ENCODE peak calls at places on chromosomes 2 and 18, in six cellular contexts. One of them, this sample, is unnamed.

GRCh38 chr2:104321800-104322164 is 532.1 kb upstream of the POU3F3 start:
- DNase-seq in T follicular helper cell: no peak
- DNase-seq in NCI-H2171: no peak
- DNase-seq in kidney tubule cell: no peak
- DNase-seq in activated T-cell treated with anti-CD3 and anti-CD28 coated beads for 24 hours: no peak
- DNase-seq in nephron progenitor cell: peak
- DNase-seq in this sample: no peak

GRCh38 chr2:105926960-105927678 is 182.4 kb downstream of the NCK2 start:
- DNase-seq in T follicular helper cell: peak
- DNase-seq in NCI-H2171: no peak
- DNase-seq in kidney tubule cell: no peak
- DNase-seq in activated T-cell treated with anti-CD3 and anti-CD28 coated beads for 24 hours: peak
- DNase-seq in nephron progenitor cell: no peak
- DNase-seq in this sample: peak

GRCh38 chr2:165173215-165173614 is 30.6 kb downstream of the SCN3A start:
- DNase-seq in T follicular helper cell: no peak
- DNase-seq in NCI-H2171: no peak
- DNase-seq in kidney tubule cell: no peak
- DNase-seq in activated T-cell treated with anti-CD3 and anti-CD28 coated beads for 24 hours: no peak
- DNase-seq in nephron progenitor cell: no peak
- DNase-seq in this sample: no peak

GRCh38 chr2:197599285-197599965 is 76.0 kb downstream of the RFTN2 start:
- DNase-seq in T follicular helper cell: peak
- DNase-seq in NCI-H2171: peak
- DNase-seq in kidney tubule cell: peak
- DNase-seq in activated T-cell treated with anti-CD3 and anti-CD28 coated beads for 24 hours: no peak
- DNase-seq in nephron progenitor cell: no peak
- DNase-seq in this sample: no peak

GRCh38 chr2:20925265-20925889 is 102.5 kb upstream of the LDAH start:
- DNase-seq in T follicular helper cell: no peak
- DNase-seq in NCI-H2171: no peak
- DNase-seq in kidney tubule cell: peak
- DNase-seq in activated T-cell treated with anti-CD3 and anti-CD28 coated beads for 24 hours: no peak
- DNase-seq in nephron progenitor cell: peak
- DNase-seq in this sample: no peak

GRCh38 chr18:13266208-13267100 is 47.9 kb downstream of the LDLRAD4 start:
- DNase-seq in T follicular helper cell: no peak
- DNase-seq in NCI-H2171: no peak
- DNase-seq in kidney tubule cell: no peak
- DNase-seq in activated T-cell treated with anti-CD3 and anti-CD28 coated beads for 24 hours: no peak
- DNase-seq in nephron progenitor cell: no peak
- DNase-seq in this sample: no peak

GRCh38 chr2:54605836-54606235 is 117.6 kb upstream of the EML6 start:
- DNase-seq in T follicular helper cell: no peak
- DNase-seq in NCI-H2171: no peak
- DNase-seq in kidney tubule cell: peak
- DNase-seq in activated T-cell treated with anti-CD3 and anti-CD28 coated beads for 24 hours: no peak
- DNase-seq in nephron progenitor cell: no peak
- DNase-seq in this sample: no peak

GRCh38 chr18:59087391-59087790 is 52.3 kb upstream of the SEC11C start:
- DNase-seq in T follicular helper cell: peak
- DNase-seq in NCI-H2171: no peak
- DNase-seq in kidney tubule cell: peak
- DNase-seq in activated T-cell treated with anti-CD3 and anti-CD28 coated beads for 24 hours: no peak
- DNase-seq in nephron progenitor cell: no peak
- DNase-seq in this sample: no peak

GRCh38 chr2:204869142-204869823 is 324.0 kb downstream of the PARD3B start:
- DNase-seq in T follicular helper cell: no peak
- DNase-seq in NCI-H2171: no peak
- DNase-seq in kidney tubule cell: no peak
- DNase-seq in activated T-cell treated with anti-CD3 and anti-CD28 coated beads for 24 hours: no peak
- DNase-seq in nephron progenitor cell: no peak
- DNase-seq in this sample: no peak

GRCh38 chr2:133747965-133748700 is 179.9 kb upstream of the NCKAP5 start:
- DNase-seq in T follicular helper cell: no peak
- DNase-seq in NCI-H2171: no peak
- DNase-seq in kidney tubule cell: no peak
- DNase-seq in activated T-cell treated with anti-CD3 and anti-CD28 coated beads for 24 hours: no peak
- DNase-seq in nephron progenitor cell: no peak
- DNase-seq in this sample: no peak

GRCh38 chr2:212831671-212832199 is 293.1 kb upstream of the ERBB4 start:
- DNase-seq in T follicular helper cell: no peak
- DNase-seq in NCI-H2171: no peak
- DNase-seq in kidney tubule cell: no peak
- DNase-seq in activated T-cell treated with anti-CD3 and anti-CD28 coated beads for 24 hours: no peak
- DNase-seq in nephron progenitor cell: no peak
- DNase-seq in this sample: no peak

GRCh38 chr18:65436430-65436829 is 314.4 kb upstream of the CDH7 start:
- DNase-seq in T follicular helper cell: no peak
- DNase-seq in NCI-H2171: no peak
- DNase-seq in kidney tubule cell: no peak
- DNase-seq in activated T-cell treated with anti-CD3 and anti-CD28 coated beads for 24 hours: no peak
- DNase-seq in nephron progenitor cell: no peak
- DNase-seq in this sample: no peak

GRCh38 chr2:229343661-229344060 is 72.6 kb upstream of the PID1 start:
- DNase-seq in T follicular helper cell: no peak
- DNase-seq in NCI-H2171: no peak
- DNase-seq in kidney tubule cell: no peak
- DNase-seq in activated T-cell treated with anti-CD3 and anti-CD28 coated beads for 24 hours: no peak
- DNase-seq in nephron progenitor cell: no peak
- DNase-seq in this sample: no peak

GRCh38 chr2:33240178-33240577 is 236.3 kb upstream of the RASGRP3 start:
- DNase-seq in T follicular helper cell: no peak
- DNase-seq in NCI-H2171: no peak
- DNase-seq in kidney tubule cell: peak
- DNase-seq in activated T-cell treated with anti-CD3 and anti-CD28 coated beads for 24 hours: no peak
- DNase-seq in nephron progenitor cell: no peak
- DNase-seq in this sample: no peak

GRCh38 chr2:71552861-71553301 is 99.5 kb downstream of the DYSF start:
- DNase-seq in T follicular helper cell: no peak
- DNase-seq in NCI-H2171: no peak
- DNase-seq in kidney tubule cell: no peak
- DNase-seq in activated T-cell treated with anti-CD3 and anti-CD28 coated beads for 24 hours: no peak
- DNase-seq in nephron progenitor cell: no peak
- DNase-seq in this sample: no peak

GRCh38 chr2:70127920-70128444 is 40.7 kb downstream of the PCBP1 start:
- DNase-seq in T follicular helper cell: no peak
- DNase-seq in NCI-H2171: no peak
- DNase-seq in kidney tubule cell: no peak
- DNase-seq in activated T-cell treated with anti-CD3 and anti-CD28 coated beads for 24 hours: no peak
- DNase-seq in nephron progenitor cell: no peak
- DNase-seq in this sample: no peak

GRCh38 chr2:218992703-218993344 is 398 bp downstream of the CRYBA2 start:
- DNase-seq in T follicular helper cell: no peak
- DNase-seq in NCI-H2171: no peak
- DNase-seq in kidney tubule cell: no peak
- DNase-seq in activated T-cell treated with anti-CD3 and anti-CD28 coated beads for 24 hours: no peak
- DNase-seq in nephron progenitor cell: peak
- DNase-seq in this sample: no peak

GRCh38 chr18:67385455-67385854 is 131.1 kb downstream of the DSEL start:
- DNase-seq in T follicular helper cell: no peak
- DNase-seq in NCI-H2171: no peak
- DNase-seq in kidney tubule cell: no peak
- DNase-seq in activated T-cell treated with anti-CD3 and anti-CD28 coated beads for 24 hours: no peak
- DNase-seq in nephron progenitor cell: no peak
- DNase-seq in this sample: no peak

GRCh38 chr2:238383743-238384370 is 42.9 kb upstream of the ASB1 start:
- DNase-seq in T follicular helper cell: no peak
- DNase-seq in NCI-H2171: no peak
- DNase-seq in kidney tubule cell: no peak
- DNase-seq in activated T-cell treated with anti-CD3 and anti-CD28 coated beads for 24 hours: no peak
- DNase-seq in nephron progenitor cell: no peak
- DNase-seq in this sample: no peak